ENCODE peak calls at places on chromosomes 7 and 10, in four cellular contexts. K is fibroblast of lung; Z is CD8-positive, alpha-beta T cell; G is body of pancreas. X is an unnamed sample. For H3K36me3 and H3K4me1, the result is how much of the 10 kb centered on the place peaks cover.

GRCh38 chr7:151552352-151553028 is 32.8 kb upstream of the RHEB start:
- DNase-seq in Z (no peak), K (no peak), G (peak), X (peak)

GRCh38 chr7:157058701-157059100 is 48.2 kb upstream of the MNX1 start:
- DNase-seq in Z (no peak), K (no peak), G (no peak), X (no peak)

GRCh38 chr7:36363515-36363914 is 26.1 kb upstream of the ANLN start:
- DNase-seq in K (no peak), Z (no peak), G (no peak), X (no peak)

GRCh38 chr10:12535656-12536055 is 186.3 kb downstream of the CAMK1D start:
- DNase-seq in Z (no peak), K (no peak), G (no peak), X (no peak)

GRCh38 chr7:36852931-36853330 is 128.6 kb upstream of the AOAH start:
- DNase-seq in Z (no peak), G (no peak), K (no peak), X (no peak)

GRCh38 chr10:54904833-54905232 is 103.8 kb upstream of the PCDH15 start:
- DNase-seq in K (no peak), G (no peak), Z (no peak), X (no peak)

GRCh38 chr7:2990949-2991470 is 52.7 kb downstream of the CARD11 start:
- DNase-seq in G (no peak), Z (no peak), K (no peak), X (no peak)

GRCh38 chr7:4713183-4713784 is 31.2 kb downstream of the FOXK1 start:
- DNase-seq in Z (no peak), K (peak), G (no peak), X (no peak)

GRCh38 chr7:139362302-139362701 is 2.6 kb downstream of the LUC7L2 start:
- DNase-seq in Z (no peak), G (no peak), K (peak), X (no peak)

GRCh38 chr10:7408003-7408493 is 2.8 kb downstream of the SFMBT2 start:
- DNase-seq in K (peak), G (peak), Z (peak), X (peak)

GRCh38 chr7:16492513-16493062 is 27.1 kb upstream of the SOSTDC1 start:
- DNase-seq in G (no peak), K (peak), Z (no peak), X (no peak)

GRCh38 chr10:63466168-63466935 is 575 bp upstream of the JMJD1C start:
- DNase-seq in G (peak), Z (peak), K (peak), X (peak)

GRCh38 chr10:64682043-64682442 is 1160.8 kb downstream of the REEP3 start:
- DNase-seq in Z (no peak), G (no peak), K (peak), X (no peak)

GRCh38 chr7:91266931-91267557 is 2.8 kb downstream of the FZD1 start:
- DNase-seq in Z (no peak), G (no peak), K (peak), X (peak)

GRCh38 chr10:43808136-43808535 is 159.5 kb upstream of the ZNF32 start:
- DNase-seq in K (no peak), G (no peak), Z (no peak), X (no peak)

GRCh38 chr10:69866688-69867461 is 65.2 kb downstream of the COL13A1 start:
- DNase-seq in K (peak), Z (no peak), G (no peak), X (peak)

GRCh38 chr10:48506147-48506917 is 98.5 kb downstream of the ARHGAP22 start:
- DNase-seq in Z (no peak), K (peak), G (no peak), X (peak)

GRCh38 chr7:6026917-6027316 is 4.3 kb upstream of the ANKRD61 start:
- DNase-seq in G (no peak), K (no peak), Z (no peak), X (no peak)
- H3K36me3 ChIP-seq in G (under half), K (under half), Z (under half), X (under half)

DNA sequence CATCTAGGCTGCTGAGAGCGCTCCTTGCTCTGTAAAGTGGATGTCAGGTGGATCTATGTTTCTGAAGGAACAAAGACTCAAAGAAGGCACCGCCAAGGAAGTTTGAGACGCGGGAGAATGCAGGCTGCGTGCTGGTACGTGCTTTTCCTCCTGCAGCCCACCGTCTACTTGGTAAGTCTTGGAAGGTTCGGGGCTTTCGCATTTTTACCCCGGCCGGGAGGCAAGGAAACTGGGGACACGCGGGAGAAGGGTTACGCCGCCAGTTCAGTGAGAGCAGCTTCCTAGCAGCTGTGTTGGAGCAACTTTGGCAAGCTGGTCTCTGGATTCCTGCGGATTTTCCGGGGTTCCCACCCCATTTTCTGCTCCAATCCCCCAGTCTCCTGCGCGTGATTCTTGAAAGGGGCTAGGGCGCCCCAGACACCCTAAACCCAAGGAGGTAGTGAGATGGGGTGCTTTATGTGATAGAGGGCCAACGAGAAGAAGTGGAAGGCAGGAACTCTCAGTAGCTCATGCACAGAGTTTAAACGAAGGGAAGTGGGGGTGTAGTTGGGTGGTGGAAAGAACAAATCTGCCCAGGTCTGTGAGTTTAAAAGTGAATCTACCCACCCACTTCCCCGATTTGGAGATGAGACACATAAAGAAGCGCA is 2.3 kb downstream of the NXPH1 start:
- DNase-seq in K (no peak), Z (no peak), G (no peak), X (no peak)
- H3K4me3 ChIP-seq in K (no peak), Z (no peak), G (no peak), X (no peak)

DNA sequence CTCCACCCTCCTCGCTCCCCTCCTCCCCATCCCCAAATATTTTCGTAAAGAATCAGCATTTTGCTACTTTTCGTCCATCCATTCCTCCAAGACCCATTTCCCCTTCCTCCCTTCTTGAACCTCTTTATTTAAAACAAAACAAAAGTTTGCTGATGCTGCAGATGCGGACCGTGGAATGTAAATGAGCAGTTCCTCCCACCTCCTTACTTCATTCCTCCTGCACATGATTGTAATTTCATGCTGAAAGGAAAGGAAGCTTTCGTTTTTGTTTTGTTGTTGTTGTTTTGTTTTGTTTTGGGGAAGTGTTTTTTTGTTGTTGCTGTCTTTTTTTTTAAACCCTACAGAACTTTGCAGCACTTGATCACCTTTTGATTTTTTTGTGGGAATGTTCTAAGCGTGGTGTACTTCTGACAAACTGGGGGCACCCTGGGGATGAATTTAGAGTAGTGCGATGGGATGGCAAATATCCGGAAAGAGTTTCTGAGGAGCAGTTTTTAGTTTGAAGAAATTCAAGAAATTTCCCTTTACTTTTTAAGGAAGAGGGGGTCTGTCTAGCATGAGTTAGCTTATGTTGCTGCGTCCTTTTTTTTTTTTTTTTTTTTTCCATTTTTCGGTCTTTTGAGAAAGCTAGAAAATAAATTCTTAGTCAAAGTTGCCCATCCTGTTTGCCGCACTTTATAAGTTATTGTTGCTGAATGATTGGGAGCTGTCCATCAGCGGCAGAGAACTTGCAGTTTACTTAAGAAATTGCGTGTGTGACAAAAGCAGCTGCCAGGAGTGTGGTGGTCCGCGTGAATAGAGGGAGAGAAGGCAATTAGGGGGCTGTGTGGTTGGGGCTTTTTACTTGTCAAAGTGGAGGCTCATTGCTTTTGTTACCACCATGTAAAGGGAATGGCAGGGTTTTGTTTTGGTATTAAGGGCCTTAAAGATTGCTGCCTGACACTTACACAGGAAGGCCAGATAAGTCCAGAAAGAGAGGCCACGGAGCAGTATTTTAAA is 177.5 kb downstream of the TCF7L2 start:
- DNase-seq in K (no peak), G (no peak), Z (no peak), X (no peak)
- H3K4me1 ChIP-seq in K (under half), G (under half), Z (under half), X (under half)

GRCh38 chr10:87519582-87519981 is 14.9 kb downstream of the MINPP1 start:
- DNase-seq in G (no peak), Z (no peak), K (no peak), X (no peak)

GRCh38 chr10:87524296-87524695 is 19.6 kb downstream of the MINPP1 start:
- DNase-seq in K (no peak), G (no peak), Z (no peak), X (no peak)

GRCh38 chr10:87518937-87519336 is 14.2 kb downstream of the MINPP1 start:
- DNase-seq in G (no peak), K (no peak), Z (no peak), X (no peak)

GRCh38 chr10:87523731-87524130 is 19.0 kb downstream of the MINPP1 start:
- DNase-seq in K (no peak), G (no peak), Z (no peak), X (no peak)
- H3K36me3 ChIP-seq in K (under half), G (under half), Z (under half), X (under half)

GRCh38 chr10:79446451-79447020 is 1.1 kb upstream of the ZCCHC24 start:
- DNase-seq in K (peak), Z (peak), G (peak), X (peak)
- H3K4me3 ChIP-seq in K (peak), Z (peak), G (peak), X (peak)

GRCh38 chr10:549391-549790 is 140.1 kb downstream of the DIP2C start:
- DNase-seq in G (no peak), K (no peak), Z (no peak), X (no peak)

GRCh38 chr10:550665-551460 is 138.6 kb downstream of the DIP2C start:
- DNase-seq in Z (no peak), G (no peak), K (no peak), X (no peak)

GRCh38 chr10:552679-553078 is 136.8 kb downstream of the DIP2C start:
- DNase-seq in K (no peak), G (no peak), Z (no peak), X (no peak)

GRCh38 chr10:553233-553632 is 136.2 kb downstream of the DIP2C start:
- DNase-seq in Z (no peak), G (no peak), K (no peak), X (no peak)

GRCh38 chr10:551489-552252 is 137.8 kb downstream of the DIP2C start:
- DNase-seq in G (no peak), K (no peak), Z (no peak), X (no peak)
- H3K4me1 ChIP-seq in G (under half), K (under half), Z (under half), X (under half)

GRCh38 chr10:58384999-58385783 is at the start of gene TFAM:
- DNase-seq in Z (peak), K (peak), G (peak), X (peak)

GRCh38 chr10:58382489-58382995 is 2.7 kb upstream of the TFAM start:
- DNase-seq in K (no peak), G (no peak), Z (no peak), X (no peak)

GRCh38 chr10:58384536-58384998 is 643 bp upstream of the TFAM start:
- DNase-seq in K (no peak), Z (no peak), G (no peak), X (no peak)

GRCh38 chr10:58384095-58384494 is 1.1 kb upstream of the TFAM start:
- DNase-seq in Z (no peak), K (no peak), G (no peak), X (no peak)

DNA sequence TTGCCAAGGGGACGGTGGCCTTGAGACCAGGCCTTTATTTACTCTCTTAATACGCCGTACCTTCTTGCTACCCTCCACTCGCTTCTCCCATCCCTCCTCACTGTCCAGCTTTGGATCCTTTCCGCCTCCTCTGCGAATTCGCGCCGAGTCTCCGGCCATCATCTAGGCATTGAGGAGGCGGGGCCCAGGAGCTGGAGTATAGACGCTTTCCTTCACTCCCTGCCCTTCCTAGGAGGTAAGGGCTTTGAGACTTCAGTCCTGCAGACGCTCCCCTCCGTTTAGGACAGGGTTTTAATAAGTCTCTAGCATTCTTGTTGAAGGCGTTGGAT is 538 bp downstream of the TFAM start:
- DNase-seq in Z (peak), K (peak), G (peak), X (peak)
- H3K36me3 ChIP-seq in Z (under half), K (under half), G (under half), X (under half)

GRCh38 chr10:92239600-92240288 is 51.1 kb downstream of the CPEB3 start:
- DNase-seq in K (peak), Z (peak), G (peak), X (peak)

GRCh38 chr10:92240289-92241157 is 50.4 kb downstream of the CPEB3 start:
- DNase-seq in K (peak), Z (peak), G (peak), X (peak)

GRCh38 chr10:92239185-92239599 is 51.7 kb downstream of the CPEB3 start:
- DNase-seq in G (no peak), Z (no peak), K (peak), X (peak)

GRCh38 chr10:92238062-92238585 is 52.8 kb downstream of the CPEB3 start:
- DNase-seq in K (no peak), Z (no peak), G (no peak), X (peak)

DNA sequence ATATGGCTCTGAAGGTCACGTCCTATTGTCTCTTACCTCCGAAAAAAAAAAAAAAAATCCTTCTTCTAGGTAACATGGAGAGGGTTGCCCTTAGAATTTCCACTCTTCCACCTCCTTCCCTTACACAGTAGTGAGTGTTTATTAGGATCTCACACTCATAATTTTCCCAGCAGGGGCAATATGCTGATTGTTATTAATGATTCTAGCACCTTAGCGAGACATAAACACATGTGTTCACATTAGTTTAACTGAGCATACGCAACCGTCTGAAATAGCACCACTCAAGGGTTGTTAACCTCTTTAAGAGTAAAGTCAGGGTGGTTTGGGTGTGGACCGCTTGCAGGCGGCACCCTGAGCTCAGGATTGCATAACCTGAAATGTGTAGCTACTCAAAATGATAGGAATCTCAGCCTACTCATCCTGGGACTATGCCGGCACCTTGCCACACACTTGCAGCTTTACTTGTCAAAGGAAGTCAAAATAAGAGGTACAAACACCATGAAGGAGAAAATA is 52.2 kb downstream of the CPEB3 start:
- DNase-seq in Z (no peak), G (peak), K (peak), X (peak)
- H3K4me3 ChIP-seq in Z (no peak), G (peak), K (peak), X (no peak)